ENCODE peak calls at places on chromosomes 6 and 20, in five cellular contexts. B, I, N, Q and O are unnamed samples. For H3K36me3 and H3K4me1, the result is how much of the 10 kb centered on the place peaks cover.

GRCh38 chr6:38715016-38715809 is at the start of gene DNAH8:
- DNase-seq in B (no peak), I (no peak), N (no peak), Q (no peak), O (no peak)

GRCh38 chr6:81697564-81697963 is 54.9 kb downstream of the TENT5A start:
- DNase-seq in B (no peak), I (no peak), N (no peak), Q (no peak), O (no peak)

GRCh38 chr6:144145546-144145945 is 4.8 kb upstream of the STX11 start:
- DNase-seq in B (no peak), I (no peak), N (no peak), Q (no peak), O (no peak)

GRCh38 chr6:144678844-144679243 is 393.7 kb downstream of the UTRN start:
- DNase-seq in B (no peak), I (no peak), N (no peak), Q (no peak), O (no peak)

GRCh38 chr6:5583528-5583927 is 322.2 kb downstream of the FARS2 start:
- DNase-seq in B (no peak), I (no peak), N (no peak), Q (no peak), O (no peak)

GRCh38 chr6:15296735-15297134 is 50.9 kb downstream of the JARID2 start:
- DNase-seq in B (no peak), I (no peak), N (no peak), Q (no peak), O (no peak)

GRCh38 chr6:40579101-40579500 is 8.1 kb downstream of the LRFN2 start:
- DNase-seq in B (no peak), I (no peak), N (no peak), Q (no peak), O (no peak)

GRCh38 chr6:11766589-11767450 is 11.8 kb downstream of the ADTRP start:
- DNase-seq in B (no peak), I (no peak), N (no peak), Q (no peak), O (no peak)

GRCh38 chr6:153231048-153231635 is 100.1 kb upstream of the RGS17 start:
- DNase-seq in B (peak), I (peak), N (no peak), Q (peak), O (no peak)

DNA sequence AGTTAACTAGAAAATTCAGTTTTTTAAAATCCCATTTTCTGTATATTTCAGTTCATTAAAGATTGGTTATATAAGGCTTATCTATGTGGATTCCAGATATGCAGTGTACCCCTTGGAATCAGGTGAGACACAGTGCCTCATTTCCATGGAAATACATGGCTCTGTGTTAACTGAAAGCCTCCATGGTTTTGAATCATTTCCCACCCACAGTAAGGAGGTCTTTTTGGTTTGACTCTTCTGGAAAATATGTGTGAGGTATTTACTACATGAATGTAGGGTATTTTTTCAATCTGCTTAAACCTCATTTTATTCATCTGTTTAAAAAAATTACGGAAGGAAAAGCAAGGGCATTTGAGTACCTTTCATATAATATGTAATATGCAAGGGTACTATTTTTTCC is 25.5 kb downstream of the RNF144B start:
- DNase-seq in B (no peak), I (no peak), N (no peak), Q (no peak), O (no peak)
- H3K27ac ChIP-seq in B (peak), I (no peak), N (no peak), Q (no peak), O (no peak)

DNA sequence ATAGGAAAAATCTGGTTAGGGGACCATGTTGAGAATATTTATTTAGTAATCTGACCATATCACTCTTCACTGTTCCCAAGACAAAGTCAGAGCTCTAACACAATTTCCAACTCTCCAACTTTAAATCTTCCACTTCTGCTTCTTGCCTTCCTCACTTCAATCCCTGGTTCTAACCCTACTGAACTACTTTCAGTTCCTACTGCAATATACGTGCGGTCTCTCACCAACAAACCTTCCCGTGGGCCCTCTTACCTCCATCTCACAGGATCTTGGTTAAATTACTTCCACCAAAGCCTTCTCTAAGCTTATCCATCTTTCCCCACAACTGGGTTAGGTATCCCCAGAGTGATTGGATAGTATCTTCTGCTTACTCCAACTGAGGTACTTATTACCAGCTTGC is 8.0 kb downstream of the EIF2S2 start:
- DNase-seq in B (no peak), I (no peak), N (no peak), Q (no peak), O (no peak)
- H3K36me3 ChIP-seq in B (half or more), I (under half), N (under half), Q (half or more), O (under half)

DNA sequence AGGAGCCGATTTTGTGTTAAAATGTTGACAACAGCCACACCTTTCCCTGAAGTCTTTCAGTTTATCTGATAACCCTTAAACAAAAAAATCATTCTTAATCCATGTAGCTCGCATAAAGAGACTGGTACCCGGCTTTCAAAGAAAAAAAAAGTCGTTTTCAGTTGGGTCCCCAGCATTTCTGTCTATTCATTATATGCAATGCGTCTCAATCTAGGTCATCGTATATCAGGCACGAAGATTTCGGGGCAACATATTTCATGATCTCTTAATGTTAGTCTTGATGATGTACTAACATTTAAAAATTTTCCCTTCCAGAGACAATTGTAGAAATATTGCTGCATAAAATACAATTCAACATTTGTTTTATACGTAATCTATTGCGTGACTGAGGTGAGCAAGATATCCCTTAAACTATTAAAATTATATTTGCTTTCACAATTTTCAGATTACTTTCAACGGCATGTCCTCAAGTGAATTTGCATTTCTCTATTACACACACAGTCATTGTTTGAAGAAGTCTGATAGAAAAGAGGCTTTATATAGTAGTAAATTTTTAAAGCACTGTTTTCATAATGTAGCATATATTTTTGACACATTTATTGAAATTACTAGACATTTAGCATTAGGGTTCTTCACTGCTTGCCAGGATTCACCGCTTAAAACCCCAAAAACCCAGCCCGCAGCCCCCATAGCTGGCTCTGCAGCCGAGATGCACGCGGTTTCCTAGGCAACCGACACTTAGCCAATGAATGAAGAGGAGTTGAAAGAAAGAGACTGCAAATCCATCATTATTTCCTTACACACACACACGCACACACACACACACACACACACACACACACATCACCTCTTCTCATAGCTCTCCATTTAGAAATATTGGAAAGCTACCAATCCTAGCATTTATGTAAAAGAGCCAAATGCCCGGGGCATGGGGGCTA is 3.1 kb upstream of the TUBB2B start:
- DNase-seq in B (no peak), I (no peak), N (no peak), Q (no peak), O (no peak)
- H3K4me1 ChIP-seq in B (under half), I (under half), N (under half), Q (half or more), O (half or more)

GRCh38 chr20:11001767-11002540 is 328.2 kb upstream of the JAG1 start:
- DNase-seq in B (peak), I (no peak), N (no peak), Q (no peak), O (no peak)

GRCh38 chr20:11000416-11000815 is 326.6 kb upstream of the JAG1 start:
- DNase-seq in B (no peak), I (no peak), N (no peak), Q (no peak), O (no peak)

GRCh38 chr20:11008444-11008843 is 334.6 kb upstream of the JAG1 start:
- DNase-seq in B (no peak), I (no peak), N (no peak), Q (no peak), O (no peak)

GRCh38 chr20:10998476-10998875 is 324.7 kb upstream of the JAG1 start:
- DNase-seq in B (no peak), I (no peak), N (no peak), Q (no peak), O (no peak)

DNA sequence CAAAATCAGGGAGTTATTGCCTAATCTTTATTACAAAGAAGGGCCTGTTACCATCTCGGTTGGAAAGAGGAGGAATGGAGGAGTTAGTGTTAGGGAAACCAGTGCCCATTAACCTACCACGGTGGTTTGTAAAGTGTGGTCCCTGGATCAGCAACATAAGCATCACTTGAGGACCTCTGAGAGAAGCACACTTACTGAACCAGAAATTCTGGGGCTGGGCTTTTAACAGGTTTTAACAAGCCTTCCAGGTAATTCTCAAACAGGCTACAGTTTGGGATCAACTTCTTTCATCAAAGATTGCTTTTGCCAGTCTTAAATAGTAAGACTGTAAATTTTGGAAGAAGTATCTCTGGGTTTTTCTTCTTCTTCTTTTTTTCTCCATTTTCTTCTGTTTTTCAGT is 329.5 kb upstream of the JAG1 start:
- DNase-seq in B (no peak), I (no peak), N (no peak), Q (no peak), O (no peak)
- H3K27ac ChIP-seq in B (no peak), I (no peak), N (no peak), Q (no peak), O (no peak)

DNA sequence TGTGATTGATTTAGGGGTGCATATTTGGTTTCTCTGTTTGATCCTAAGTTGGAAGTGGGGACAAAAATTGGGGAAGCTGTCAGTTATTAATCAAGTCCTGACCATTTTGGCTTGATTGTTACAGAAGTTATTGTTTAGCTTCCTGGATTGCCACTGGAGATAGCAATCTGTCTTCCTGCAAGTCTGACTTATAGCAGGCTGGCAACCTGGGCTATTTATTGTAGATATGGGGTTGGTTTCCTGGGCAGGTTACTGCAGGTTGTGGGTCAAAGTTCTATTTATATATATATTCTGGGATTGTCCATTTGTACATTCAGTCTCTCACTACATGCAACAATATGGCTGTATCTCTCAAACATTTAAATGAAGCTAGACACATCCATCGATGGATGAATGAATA is 17.8 kb downstream of the KCNS1 start:
- DNase-seq in B (no peak), I (no peak), N (no peak), Q (no peak), O (no peak)
- H3K36me3 ChIP-seq in B (under half), I (under half), N (under half), Q (under half), O (under half)

GRCh38 chr20:53941680-53942079 is 128.7 kb downstream of the BCAS1 start:
- DNase-seq in B (no peak), I (no peak), N (no peak), Q (no peak), O (no peak)

GRCh38 chr20:53942121-53942816 is 128.1 kb downstream of the BCAS1 start:
- DNase-seq in B (no peak), I (no peak), N (no peak), Q (no peak), O (no peak)

GRCh38 chr20:53944796-53945195 is 125.6 kb downstream of the BCAS1 start:
- DNase-seq in B (no peak), I (no peak), N (no peak), Q (no peak), O (no peak)

GRCh38 chr20:53943522-53944291 is 126.7 kb downstream of the BCAS1 start:
- DNase-seq in B (no peak), I (peak), N (no peak), Q (no peak), O (no peak)

GRCh38 chr20:53942973-53943372 is 127.4 kb downstream of the BCAS1 start:
- DNase-seq in B (no peak), I (no peak), N (no peak), Q (no peak), O (no peak)
- H3K4me1 ChIP-seq in B (under half), I (under half), N (under half), Q (under half), O (under half)

DNA sequence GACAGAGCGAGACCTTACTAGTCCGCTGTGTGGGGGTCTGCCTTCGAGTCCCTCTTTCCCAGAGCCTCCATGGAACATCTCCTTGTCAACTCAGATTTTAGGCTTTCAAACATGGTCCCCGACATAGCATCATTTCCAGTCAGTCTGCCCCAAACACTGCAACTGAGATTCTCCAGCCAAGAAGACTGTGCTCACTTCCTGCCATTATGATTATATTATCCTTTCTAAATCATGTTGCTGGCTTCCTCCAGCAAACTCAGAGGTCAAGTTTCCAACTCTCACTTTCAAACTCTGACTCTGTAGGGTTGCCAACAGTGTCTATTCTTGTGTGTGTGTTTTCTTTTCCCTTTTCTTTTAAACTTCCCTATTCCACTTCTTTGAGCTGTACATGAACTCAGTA is 61.1 kb upstream of the TRAF3IP2 start:
- DNase-seq in B (no peak), I (no peak), N (no peak), Q (no peak), O (no peak)
- H3K27ac ChIP-seq in B (peak), I (no peak), N (no peak), Q (no peak), O (peak)

GRCh38 chr6:73481969-73482368 is 20.4 kb downstream of the MTO1 start:
- DNase-seq in B (no peak), I (no peak), N (no peak), Q (no peak), O (no peak)

GRCh38 chr6:73484438-73484837 is 22.9 kb downstream of the MTO1 start:
- DNase-seq in B (no peak), I (no peak), N (no peak), Q (no peak), O (no peak)

GRCh38 chr6:73491371-73491770 is 29.5 kb downstream of the EEF1A1 start:
- DNase-seq in B (no peak), I (no peak), N (no peak), Q (no peak), O (no peak)

GRCh38 chr6:73487473-73487872 is 25.9 kb downstream of the MTO1 start:
- DNase-seq in B (no peak), I (no peak), N (no peak), Q (no peak), O (no peak)
- H3K36me3 ChIP-seq in B (half or more), I (under half), N (under half), Q (half or more), O (under half)

GRCh38 chr20:59836768-59837167 is 96.7 kb downstream of the SYCP2 start:
- DNase-seq in B (no peak), I (no peak), N (no peak), Q (no peak), O (no peak)

GRCh38 chr20:59835057-59835447 is 98.4 kb downstream of the SYCP2 start:
- DNase-seq in B (no peak), I (no peak), N (no peak), Q (no peak), O (peak)

GRCh38 chr20:59837623-59838394 is 95.6 kb downstream of the SYCP2 start:
- DNase-seq in B (no peak), I (no peak), N (no peak), Q (no peak), O (no peak)

GRCh38 chr20:59835448-59836395 is 97.7 kb downstream of the SYCP2 start:
- DNase-seq in B (no peak), I (peak), N (peak), Q (peak), O (peak)

DNA sequence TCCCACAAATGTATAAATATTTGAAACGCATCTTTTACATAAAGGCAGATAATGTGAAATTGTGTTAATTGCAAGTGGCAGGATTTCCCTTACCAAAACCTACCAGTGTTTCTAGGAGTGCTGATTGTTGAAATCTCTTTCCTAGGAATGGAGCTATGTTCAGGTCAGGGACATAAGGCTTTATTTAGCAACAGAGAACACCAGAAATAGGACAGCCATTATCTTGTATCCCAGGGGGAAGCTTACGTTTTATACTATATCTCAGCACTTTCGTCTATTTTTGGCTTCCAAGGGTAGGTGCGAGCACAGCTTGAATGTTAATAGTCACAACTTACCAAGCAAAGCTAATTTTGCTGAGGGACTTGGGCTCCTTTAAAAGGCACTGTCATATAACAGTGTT is 94.1 kb downstream of the SYCP2 start:
- DNase-seq in B (no peak), I (no peak), N (no peak), Q (no peak), O (no peak)
- H3K4me1 ChIP-seq in B (under half), I (under half), N (under half), Q (under half), O (under half)